ENCODE peak calls at places on chromosomes 11 and 22, in six cellular contexts. One of them, this sample, is unnamed.

GRCh38 chr11:5928811-5929210 is 13.2 kb upstream of the OR56A3 start:
- DNase-seq in thyroid gland: no peak
- DNase-seq in astrocyte of the spinal cord: no peak
- DNase-seq in GM23338: no peak
- DNase-seq in stimulated activated CD4-positive, alpha-beta T cell treated with anti-CD3 and anti-CD28 coated beads, Interleukin-2, amount 100 ng/mL, for 24 hours: no peak
- DNase-seq in skeletal muscle cell: no peak
- DNase-seq in this sample: no peak

GRCh38 chr22:39933741-39934140 is 26.5 kb upstream of the TMA7B start:
- DNase-seq in thyroid gland: peak; percentile 74
- DNase-seq in astrocyte of the spinal cord: no peak
- DNase-seq in GM23338: no peak
- DNase-seq in stimulated activated CD4-positive, alpha-beta T cell treated with anti-CD3 and anti-CD28 coated beads, Interleukin-2, amount 100 ng/mL, for 24 hours: no peak
- DNase-seq in skeletal muscle cell: no peak
- DNase-seq in this sample: no peak

GRCh38 chr22:36201630-36202312 is at the start of gene APOL4:
- DNase-seq in thyroid gland: peak; percentile 58
- DNase-seq in astrocyte of the spinal cord: no peak
- DNase-seq in GM23338: no peak
- DNase-seq in stimulated activated CD4-positive, alpha-beta T cell treated with anti-CD3 and anti-CD28 coated beads, Interleukin-2, amount 100 ng/mL, for 24 hours: no peak
- DNase-seq in skeletal muscle cell: no peak
- DNase-seq in this sample: peak; percentile 63

GRCh38 chr22:46984751-46985506 is 222.5 kb downstream of the TBC1D22A start:
- DNase-seq in thyroid gland: no peak
- DNase-seq in astrocyte of the spinal cord: peak; percentile 74
- DNase-seq in GM23338: no peak
- DNase-seq in stimulated activated CD4-positive, alpha-beta T cell treated with anti-CD3 and anti-CD28 coated beads, Interleukin-2, amount 100 ng/mL, for 24 hours: no peak
- DNase-seq in skeletal muscle cell: peak; percentile 11
- DNase-seq in this sample: peak; percentile 59

GRCh38 chr11:36264601-36265344 is 24.5 kb downstream of the COMMD9 start:
- DNase-seq in thyroid gland: no peak
- DNase-seq in astrocyte of the spinal cord: no peak
- DNase-seq in GM23338: no peak
- DNase-seq in stimulated activated CD4-positive, alpha-beta T cell treated with anti-CD3 and anti-CD28 coated beads, Interleukin-2, amount 100 ng/mL, for 24 hours: peak; percentile 1
- DNase-seq in skeletal muscle cell: no peak
- DNase-seq in this sample: no peak

GRCh38 chr11:61392991-61393595 is 706 bp downstream of the TMEM216 start:
- DNase-seq in thyroid gland: no peak
- DNase-seq in astrocyte of the spinal cord: no peak
- DNase-seq in GM23338: peak; percentile 43
- DNase-seq in stimulated activated CD4-positive, alpha-beta T cell treated with anti-CD3 and anti-CD28 coated beads, Interleukin-2, amount 100 ng/mL, for 24 hours: no peak
- DNase-seq in skeletal muscle cell: no peak
- DNase-seq in this sample: peak; percentile 25

GRCh38 chr11:75668508-75669297 is at the start of gene MAP6:
- DNase-seq in thyroid gland: peak; percentile 27
- DNase-seq in astrocyte of the spinal cord: peak; percentile 10
- DNase-seq in GM23338: peak; percentile 73
- DNase-seq in stimulated activated CD4-positive, alpha-beta T cell treated with anti-CD3 and anti-CD28 coated beads, Interleukin-2, amount 100 ng/mL, for 24 hours: peak; percentile 27
- DNase-seq in skeletal muscle cell: no peak
- DNase-seq in this sample: peak; percentile 67

GRCh38 chr11:60563553-60564235 is 48.5 kb downstream of the MS4A13 start:
- DNase-seq in thyroid gland: no peak
- DNase-seq in astrocyte of the spinal cord: no peak
- DNase-seq in GM23338: peak; percentile 46
- DNase-seq in stimulated activated CD4-positive, alpha-beta T cell treated with anti-CD3 and anti-CD28 coated beads, Interleukin-2, amount 100 ng/mL, for 24 hours: no peak
- DNase-seq in skeletal muscle cell: no peak
- DNase-seq in this sample: no peak

GRCh38 chr11:127766734-127767133 is 766.2 kb upstream of the KIRREL3 start:
- DNase-seq in thyroid gland: no peak
- DNase-seq in astrocyte of the spinal cord: no peak
- DNase-seq in GM23338: peak; percentile 13
- DNase-seq in stimulated activated CD4-positive, alpha-beta T cell treated with anti-CD3 and anti-CD28 coated beads, Interleukin-2, amount 100 ng/mL, for 24 hours: no peak
- DNase-seq in skeletal muscle cell: no peak
- DNase-seq in this sample: no peak

GRCh38 chr11:105181100-105181499 is 41.5 kb upstream of the CARD18 start:
- DNase-seq in thyroid gland: no peak
- DNase-seq in astrocyte of the spinal cord: peak; percentile 71
- DNase-seq in GM23338: no peak
- DNase-seq in stimulated activated CD4-positive, alpha-beta T cell treated with anti-CD3 and anti-CD28 coated beads, Interleukin-2, amount 100 ng/mL, for 24 hours: no peak
- DNase-seq in skeletal muscle cell: peak; percentile 76
- DNase-seq in this sample: no peak

GRCh38 chr22:49462291-49462690 is 365.4 kb downstream of the BRD1 start:
- DNase-seq in thyroid gland: no peak
- DNase-seq in astrocyte of the spinal cord: no peak
- DNase-seq in GM23338: no peak
- DNase-seq in stimulated activated CD4-positive, alpha-beta T cell treated with anti-CD3 and anti-CD28 coated beads, Interleukin-2, amount 100 ng/mL, for 24 hours: no peak
- DNase-seq in skeletal muscle cell: no peak
- DNase-seq in this sample: no peak

GRCh38 chr11:104830080-104830479 is 68.2 kb downstream of the CASP12 start:
- DNase-seq in thyroid gland: no peak
- DNase-seq in astrocyte of the spinal cord: peak; percentile 56
- DNase-seq in GM23338: no peak
- DNase-seq in stimulated activated CD4-positive, alpha-beta T cell treated with anti-CD3 and anti-CD28 coated beads, Interleukin-2, amount 100 ng/mL, for 24 hours: no peak
- DNase-seq in skeletal muscle cell: peak; percentile 36
- DNase-seq in this sample: no peak

GRCh38 chr11:122696662-122697061 is 41.1 kb downstream of the UBASH3B start:
- DNase-seq in thyroid gland: no peak
- DNase-seq in astrocyte of the spinal cord: no peak
- DNase-seq in GM23338: no peak
- DNase-seq in stimulated activated CD4-positive, alpha-beta T cell treated with anti-CD3 and anti-CD28 coated beads, Interleukin-2, amount 100 ng/mL, for 24 hours: peak; percentile 72
- DNase-seq in skeletal muscle cell: no peak
- DNase-seq in this sample: no peak

GRCh38 chr11:130634981-130635473 is 186.6 kb downstream of the ADAMTS15 start:
- DNase-seq in thyroid gland: no peak
- DNase-seq in astrocyte of the spinal cord: peak; percentile 90
- DNase-seq in GM23338: no peak
- DNase-seq in stimulated activated CD4-positive, alpha-beta T cell treated with anti-CD3 and anti-CD28 coated beads, Interleukin-2, amount 100 ng/mL, for 24 hours: no peak
- DNase-seq in skeletal muscle cell: peak; percentile 47
- DNase-seq in this sample: peak; percentile 86

GRCh38 chr22:30396871-30397655 is at the start of gene SEC14L2:
- DNase-seq in thyroid gland: peak; percentile 82
- DNase-seq in astrocyte of the spinal cord: peak; percentile 38
- DNase-seq in GM23338: peak; percentile 85
- DNase-seq in stimulated activated CD4-positive, alpha-beta T cell treated with anti-CD3 and anti-CD28 coated beads, Interleukin-2, amount 100 ng/mL, for 24 hours: peak; percentile 70
- DNase-seq in skeletal muscle cell: no peak
- DNase-seq in this sample: peak; percentile 87

GRCh38 chr22:17085277-17086091 is 684 bp downstream of the IL17RA start:
- DNase-seq in thyroid gland: peak; percentile 33
- DNase-seq in astrocyte of the spinal cord: no peak
- DNase-seq in GM23338: peak; percentile 46
- DNase-seq in stimulated activated CD4-positive, alpha-beta T cell treated with anti-CD3 and anti-CD28 coated beads, Interleukin-2, amount 100 ng/mL, for 24 hours: peak; percentile 51
- DNase-seq in skeletal muscle cell: no peak
- DNase-seq in this sample: no peak

GRCh38 chr11:67420646-67421420 is 5.4 kb downstream of the CARNS1 start:
- DNase-seq in thyroid gland: peak; percentile 97
- DNase-seq in astrocyte of the spinal cord: peak; percentile 90
- DNase-seq in GM23338: peak; percentile 96
- DNase-seq in stimulated activated CD4-positive, alpha-beta T cell treated with anti-CD3 and anti-CD28 coated beads, Interleukin-2, amount 100 ng/mL, for 24 hours: peak; percentile 99
- DNase-seq in skeletal muscle cell: peak; percentile 56
- DNase-seq in this sample: peak; percentile 96

GRCh38 chr11:63843042-63843441 is 4.1 kb downstream of the MARK2 start:
- DNase-seq in thyroid gland: peak; percentile 57
- DNase-seq in astrocyte of the spinal cord: no peak
- DNase-seq in GM23338: no peak
- DNase-seq in stimulated activated CD4-positive, alpha-beta T cell treated with anti-CD3 and anti-CD28 coated beads, Interleukin-2, amount 100 ng/mL, for 24 hours: no peak
- DNase-seq in skeletal muscle cell: no peak
- DNase-seq in this sample: no peak

GRCh38 chr11:2379471-2380174 is 2.5 kb downstream of the CD81 start:
- DNase-seq in thyroid gland: no peak
- DNase-seq in astrocyte of the spinal cord: no peak
- DNase-seq in GM23338: no peak
- DNase-seq in stimulated activated CD4-positive, alpha-beta T cell treated with anti-CD3 and anti-CD28 coated beads, Interleukin-2, amount 100 ng/mL, for 24 hours: no peak
- DNase-seq in skeletal muscle cell: no peak
- DNase-seq in this sample: no peak

GRCh38 chr11:102144357-102145342 is 34.4 kb downstream of the YAP1 start:
- DNase-seq in thyroid gland: peak; percentile 47
- DNase-seq in astrocyte of the spinal cord: peak; percentile 56
- DNase-seq in GM23338: no peak
- DNase-seq in stimulated activated CD4-positive, alpha-beta T cell treated with anti-CD3 and anti-CD28 coated beads, Interleukin-2, amount 100 ng/mL, for 24 hours: no peak
- DNase-seq in skeletal muscle cell: peak; percentile 40
- DNase-seq in this sample: no peak

GRCh38 chr11:122910775-122911174 is 28.2 kb downstream of the JHY start:
- DNase-seq in thyroid gland: no peak
- DNase-seq in astrocyte of the spinal cord: peak; percentile 20
- DNase-seq in GM23338: peak; percentile 53
- DNase-seq in stimulated activated CD4-positive, alpha-beta T cell treated with anti-CD3 and anti-CD28 coated beads, Interleukin-2, amount 100 ng/mL, for 24 hours: no peak
- DNase-seq in skeletal muscle cell: no peak
- DNase-seq in this sample: peak; percentile 22

GRCh38 chr22:42283288-42284229 is 13.1 kb upstream of the TCF20 start:
- DNase-seq in thyroid gland: no peak
- DNase-seq in astrocyte of the spinal cord: no peak
- DNase-seq in GM23338: no peak
- DNase-seq in stimulated activated CD4-positive, alpha-beta T cell treated with anti-CD3 and anti-CD28 coated beads, Interleukin-2, amount 100 ng/mL, for 24 hours: peak; percentile 43
- DNase-seq in skeletal muscle cell: no peak
- DNase-seq in this sample: no peak

GRCh38 chr11:83019888-83020579 is 51.7 kb downstream of the RAB30 start:
- DNase-seq in thyroid gland: no peak
- DNase-seq in astrocyte of the spinal cord: no peak
- DNase-seq in GM23338: peak; percentile 10
- DNase-seq in stimulated activated CD4-positive, alpha-beta T cell treated with anti-CD3 and anti-CD28 coated beads, Interleukin-2, amount 100 ng/mL, for 24 hours: no peak
- DNase-seq in skeletal muscle cell: no peak
- DNase-seq in this sample: no peak

GRCh38 chr11:68751331-68751856 is at the start of gene TESMIN:
- DNase-seq in thyroid gland: peak; percentile 88
- DNase-seq in astrocyte of the spinal cord: peak; percentile 62
- DNase-seq in GM23338: peak; percentile 94
- DNase-seq in stimulated activated CD4-positive, alpha-beta T cell treated with anti-CD3 and anti-CD28 coated beads, Interleukin-2, amount 100 ng/mL, for 24 hours: peak; percentile 93
- DNase-seq in skeletal muscle cell: no peak
- DNase-seq in this sample: peak; percentile 16

GRCh38 chr11:120952503-120953229 is 71.2 kb upstream of the TBCEL start:
- DNase-seq in thyroid gland: peak; percentile 77
- DNase-seq in astrocyte of the spinal cord: peak; percentile 67
- DNase-seq in GM23338: peak; percentile 93
- DNase-seq in stimulated activated CD4-positive, alpha-beta T cell treated with anti-CD3 and anti-CD28 coated beads, Interleukin-2, amount 100 ng/mL, for 24 hours: peak; percentile 69
- DNase-seq in skeletal muscle cell: peak; percentile 13
- DNase-seq in this sample: peak; percentile 68

GRCh38 chr22:40036591-40037225 is 42.0 kb downstream of the FAM83F start:
- DNase-seq in thyroid gland: peak; percentile 76
- DNase-seq in astrocyte of the spinal cord: peak; percentile 70
- DNase-seq in GM23338: peak; percentile 88
- DNase-seq in stimulated activated CD4-positive, alpha-beta T cell treated with anti-CD3 and anti-CD28 coated beads, Interleukin-2, amount 100 ng/mL, for 24 hours: peak; percentile 59
- DNase-seq in skeletal muscle cell: no peak
- DNase-seq in this sample: peak; percentile 88

GRCh38 chr11:44950036-44950624 is 553 bp downstream of the TP53I11 start:
- DNase-seq in thyroid gland: peak; percentile 37
- DNase-seq in astrocyte of the spinal cord: no peak
- DNase-seq in GM23338: no peak
- DNase-seq in stimulated activated CD4-positive, alpha-beta T cell treated with anti-CD3 and anti-CD28 coated beads, Interleukin-2, amount 100 ng/mL, for 24 hours: peak; percentile 44
- DNase-seq in skeletal muscle cell: no peak
- DNase-seq in this sample: no peak

GRCh38 chr22:47452184-47452583 is 689.7 kb downstream of the TBC1D22A start:
- DNase-seq in thyroid gland: no peak
- DNase-seq in astrocyte of the spinal cord: no peak
- DNase-seq in GM23338: peak; percentile 0
- DNase-seq in stimulated activated CD4-positive, alpha-beta T cell treated with anti-CD3 and anti-CD28 coated beads, Interleukin-2, amount 100 ng/mL, for 24 hours: no peak
- DNase-seq in skeletal muscle cell: no peak
- DNase-seq in this sample: no peak

GRCh38 chr11:9250139-9250582 is 15.0 kb downstream of the DENND5A start:
- DNase-seq in thyroid gland: no peak
- DNase-seq in astrocyte of the spinal cord: peak; percentile 35
- DNase-seq in GM23338: no peak
- DNase-seq in stimulated activated CD4-positive, alpha-beta T cell treated with anti-CD3 and anti-CD28 coated beads, Interleukin-2, amount 100 ng/mL, for 24 hours: peak; percentile 43
- DNase-seq in skeletal muscle cell: no peak
- DNase-seq in this sample: no peak

GRCh38 chr11:118691926-118692830 is 12.7 kb upstream of the TREH start:
- DNase-seq in thyroid gland: no peak
- DNase-seq in astrocyte of the spinal cord: peak; percentile 29
- DNase-seq in GM23338: no peak
- DNase-seq in stimulated activated CD4-positive, alpha-beta T cell treated with anti-CD3 and anti-CD28 coated beads, Interleukin-2, amount 100 ng/mL, for 24 hours: peak; percentile 66
- DNase-seq in skeletal muscle cell: peak; percentile 26
- DNase-seq in this sample: no peak

GRCh38 chr11:65217441-65218423 is 36.0 kb downstream of the CAPN1 start:
- DNase-seq in thyroid gland: no peak
- DNase-seq in astrocyte of the spinal cord: no peak
- DNase-seq in GM23338: no peak
- DNase-seq in stimulated activated CD4-positive, alpha-beta T cell treated with anti-CD3 and anti-CD28 coated beads, Interleukin-2, amount 100 ng/mL, for 24 hours: no peak
- DNase-seq in skeletal muscle cell: no peak
- DNase-seq in this sample: no peak

GRCh38 chr11:14541180-14541579 is 21.0 kb upstream of the PSMA1 start:
- DNase-seq in thyroid gland: no peak
- DNase-seq in astrocyte of the spinal cord: no peak
- DNase-seq in GM23338: no peak
- DNase-seq in stimulated activated CD4-positive, alpha-beta T cell treated with anti-CD3 and anti-CD28 coated beads, Interleukin-2, amount 100 ng/mL, for 24 hours: no peak
- DNase-seq in skeletal muscle cell: no peak
- DNase-seq in this sample: peak; percentile 90

GRCh38 chr11:8354622-8355417 is 91.1 kb upstream of the LMO1 start:
- DNase-seq in thyroid gland: peak; percentile 43
- DNase-seq in astrocyte of the spinal cord: no peak
- DNase-seq in GM23338: no peak
- DNase-seq in stimulated activated CD4-positive, alpha-beta T cell treated with anti-CD3 and anti-CD28 coated beads, Interleukin-2, amount 100 ng/mL, for 24 hours: no peak
- DNase-seq in skeletal muscle cell: no peak
- DNase-seq in this sample: peak; percentile 27

GRCh38 chr11:86119062-86119461 is 50.2 kb upstream of the PICALM start:
- DNase-seq in thyroid gland: peak; percentile 52
- DNase-seq in astrocyte of the spinal cord: no peak
- DNase-seq in GM23338: no peak
- DNase-seq in stimulated activated CD4-positive, alpha-beta T cell treated with anti-CD3 and anti-CD28 coated beads, Interleukin-2, amount 100 ng/mL, for 24 hours: no peak
- DNase-seq in skeletal muscle cell: no peak
- DNase-seq in this sample: no peak